ENCODE peak calls at places on chromosomes 7 and 10, in ten cellular contexts. K is ovary; C is activated CD4-positive, alpha-beta T cell treated with anti-CD3 and anti-CD28 coated beads for 1 hour; L is activated naive CD8-positive, alpha-beta T cell treated with anti-CD3 and anti-CD28 coated beads, Interleukin-2, amount 50 U/mL, for 24 hours; M is stimulated activated CD8-positive, alpha-beta memory T cell treated with anti-CD3 and anti-CD28 coated beads, Interleukin-7, amount 100 ng/mL, for 4 hours; E is dermis microvascular lymphatic vessel endothelial cell; Q is EH; Z is gastrocnemius medialis; G is NCI-H1092; A is M059J. U is an unnamed sample.
A peak's percentile ranks its signal among the peaks of the same experiment; 100 is the strongest.

GRCh38 chr10:110229155-110229554 is 21.8 kb downstream of the MXI1 start:
- DNase-seq in M (no peak), K (no peak), E (no peak), G (no peak), L (no peak), C (no peak), Z (no peak), A (no peak), Q (no peak), U (no peak)

GRCh38 chr10:124721295-124722052 is 22.7 kb downstream of the FAM53B start:
- DNase-seq in K (peak; percentile 76), Q (no peak), Z (peak; percentile 93), G (no peak), L (no peak), M (no peak), A (no peak), C (no peak), E (peak; percentile 64), U (peak; percentile 34)

GRCh38 chr10:85646312-85646711 is 720.3 kb downstream of the GRID1 start:
- DNase-seq in E (no peak), M (no peak), Z (peak; percentile 30), G (peak; percentile 10), C (no peak), L (no peak), Q (peak; percentile 72), K (no peak), A (peak; percentile 82), U (no peak)

GRCh38 chr10:3197354-3198003 is 24.9 kb upstream of the PITRM1 start:
- DNase-seq in Z (peak; percentile 73), G (peak; percentile 70), L (peak; percentile 78), E (peak; percentile 55), A (peak; percentile 87), C (peak; percentile 26), M (peak; percentile 69), K (peak; percentile 78), Q (peak; percentile 96), U (peak; percentile 6)

GRCh38 chr10:49134327-49134726 is 506 bp upstream of the FAM170B start:
- DNase-seq in Z (no peak), E (no peak), Q (no peak), A (no peak), M (no peak), L (no peak), C (no peak), G (no peak), K (no peak), U (no peak)

GRCh38 chr10:103820101-103821062 is 35.0 kb downstream of the SH3PXD2A start:
- DNase-seq in C (no peak), Z (peak; percentile 52), M (no peak), A (peak; percentile 18), K (peak; percentile 80), E (peak; percentile 16), L (no peak), Q (peak; percentile 45), G (peak; percentile 32), U (no peak)

GRCh38 chr7:55019329-55019690 is 493 bp downstream of the EGFR start:
- DNase-seq in E (no peak), Q (peak; percentile 54), M (no peak), C (no peak), K (peak; percentile 78), G (no peak), A (peak; percentile 52), L (no peak), Z (peak; percentile 71), U (no peak)

GRCh38 chr7:21967500-21968099 is 21.9 kb upstream of the CDCA7L start:
- DNase-seq in L (peak; percentile 16), M (no peak), G (no peak), E (no peak), Q (peak; percentile 19), A (peak; percentile 13), C (no peak), Z (no peak), K (no peak), U (no peak)

GRCh38 chr10:1360581-1361164 is 304.5 kb downstream of the WDR37 start:
- DNase-seq in K (no peak), Q (no peak), G (no peak), C (no peak), E (no peak), A (no peak), M (no peak), L (no peak), Z (no peak), U (no peak)

GRCh38 chr7:2929321-2930201 is 85.5 kb upstream of the GNA12 start:
- DNase-seq in A (no peak), Z (no peak), G (no peak), M (no peak), Q (no peak), E (no peak), C (no peak), L (no peak), K (no peak), U (no peak)

GRCh38 chr7:83469076-83469475 is 179.9 kb downstream of the SEMA3E start:
- DNase-seq in K (no peak), E (no peak), Z (no peak), M (no peak), G (no peak), L (no peak), A (peak; percentile 69), Q (peak; percentile 71), C (no peak), U (no peak)

GRCh38 chr10:73782749-73783085 is 869 bp downstream of the CHCHD1 start:
- DNase-seq in Q (no peak), Z (no peak), C (no peak), G (no peak), L (no peak), E (no peak), A (no peak), K (no peak), M (no peak), U (no peak)

GRCh38 chr7:36928718-36929117 is 204.4 kb upstream of the AOAH start:
- DNase-seq in K (no peak), C (no peak), M (no peak), A (no peak), G (no peak), Q (no peak), E (no peak), L (no peak), Z (no peak), U (no peak)

GRCh38 chr7:156050636-156051569 is 238.6 kb upstream of the SHH start:
- DNase-seq in Q (no peak), L (no peak), Z (no peak), E (no peak), A (no peak), G (no peak), C (no peak), K (no peak), M (no peak), U (no peak)

GRCh38 chr10:87622290-87623004 is 37.2 kb upstream of the PAPSS2 start:
- DNase-seq in A (no peak), G (no peak), Z (no peak), E (no peak), L (no peak), K (no peak), M (no peak), C (no peak), Q (no peak), U (no peak)

GRCh38 chr10:102368072-102368471 is 27.4 kb upstream of the NFKB2 start:
- DNase-seq in A (peak; percentile 73), K (no peak), C (no peak), L (no peak), M (no peak), G (no peak), Z (no peak), Q (peak; percentile 18), E (no peak), U (no peak)

GRCh38 chr10:72174297-72174662 is 41.5 kb upstream of the ANAPC16 start:
- DNase-seq in C (no peak), L (no peak), K (no peak), E (no peak), A (no peak), Z (no peak), G (no peak), Q (no peak), M (no peak), U (no peak)

GRCh38 chr7:121394709-121395140 is 1.4 kb downstream of the FAM3C start:
- DNase-seq in Q (no peak), M (no peak), L (no peak), E (no peak), G (no peak), K (no peak), A (peak; percentile 41), Z (no peak), C (no peak), U (no peak)

GRCh38 chr10:43852141-43852540 is 203.5 kb upstream of the ZNF32 start:
- DNase-seq in Q (no peak), Z (no peak), M (no peak), E (no peak), C (no peak), K (no peak), A (peak; percentile 18), L (no peak), G (no peak), U (no peak)

GRCh38 chr7:91240546-91240945 is 23.7 kb upstream of the FZD1 start:
- DNase-seq in K (peak; percentile 58), L (no peak), M (no peak), Z (no peak), A (no peak), G (no peak), C (no peak), Q (peak; percentile 28), E (no peak), U (no peak)

GRCh38 chr7:133029463-133029862 is 52.4 kb downstream of the CHCHD3 start:
- DNase-seq in G (no peak), A (no peak), K (no peak), M (no peak), E (no peak), Q (no peak), Z (no peak), L (no peak), C (no peak), U (no peak)

GRCh38 chr10:70584941-70585544 is 17.5 kb downstream of the PRF1 start:
- DNase-seq in G (peak; percentile 93), Q (no peak), M (no peak), C (no peak), L (no peak), A (no peak), E (no peak), Z (no peak), K (no peak), U (no peak)

GRCh38 chr10:34854147-34854601 is 39.1 kb upstream of the PARD3 start:
- DNase-seq in M (no peak), A (peak; percentile 67), Z (no peak), L (no peak), C (no peak), Q (peak; percentile 63), G (peak; percentile 30), E (peak; percentile 14), K (peak; percentile 71), U (no peak)

GRCh38 chr10:10794776-10795175 is 222.9 kb upstream of the CELF2 start:
- DNase-seq in C (no peak), E (no peak), A (peak; percentile 70), G (no peak), Q (peak; percentile 76), L (no peak), Z (no peak), K (no peak), M (no peak), U (no peak)

GRCh38 chr7:148699772-148700629 is 1.3 kb downstream of the CUL1 start:
- DNase-seq in Z (no peak), G (no peak), L (no peak), M (no peak), Q (peak; percentile 67), E (no peak), A (peak; percentile 49), C (no peak), K (no peak), U (no peak)

GRCh38 chr10:101629781-101630419 is 41.8 kb downstream of the DPCD start:
- DNase-seq in E (no peak), C (no peak), Q (no peak), A (no peak), L (no peak), Z (peak; percentile 75), M (no peak), G (no peak), K (no peak), U (no peak)

GRCh38 chr7:33766396-33766795 is 138.9 kb upstream of the BMPER start:
- DNase-seq in M (no peak), E (no peak), Q (no peak), C (no peak), A (no peak), G (no peak), Z (no peak), L (no peak), K (no peak), U (no peak)

GRCh38 chr10:126226205-126226604 is 162.1 kb downstream of the ADAM12 start:
- DNase-seq in G (no peak), Q (no peak), E (no peak), M (no peak), K (no peak), L (no peak), C (no peak), Z (no peak), A (no peak), U (no peak)